ENCODE peak calls at places on chromosomes 5 and 9, in six cellular contexts. I, H, S, Q, U and B are unnamed samples.

GRCh38 chr9:17799383-17799782 is 220.5 kb downstream of the SH3GL2 start:
- DNase-seq in I (no peak), H (no peak), S (no peak), Q (no peak), U (no peak), B (no peak)

GRCh38 chr9:121651295-121652036 is at the start of gene DAB2IP:
- DNase-seq in I (no peak), H (peak; percentile 69), S (no peak), Q (peak; percentile 65), U (peak; percentile 82), B (peak; percentile 66)

GRCh38 chr5:130335116-130335515 is 430.9 kb downstream of the CHSY3 start:
- DNase-seq in I (no peak), H (no peak), S (no peak), Q (no peak), U (no peak), B (no peak)

GRCh38 chr9:126435626-126436025 is 109.0 kb downstream of the MVB12B start:
- DNase-seq in I (no peak), H (no peak), S (no peak), Q (no peak), U (no peak), B (no peak)

GRCh38 chr9:20988916-20989315 is 42.5 kb downstream of the HACD4 start:
- DNase-seq in I (no peak), H (no peak), S (no peak), Q (no peak), U (no peak), B (no peak)

GRCh38 chr5:59358497-59358896 is 535.0 kb downstream of the PDE4D start:
- DNase-seq in I (no peak), H (no peak), S (no peak), Q (no peak), U (no peak), B (no peak)

GRCh38 chr5:55225346-55225745 is 1.8 kb downstream of the MCIDAS start:
- DNase-seq in I (no peak), H (no peak), S (no peak), Q (no peak), U (no peak), B (no peak)

GRCh38 chr5:52657231-52657645 is 130.5 kb upstream of the ITGA1 start:
- DNase-seq in I (no peak), H (no peak), S (no peak), Q (no peak), U (no peak), B (no peak)

GRCh38 chr9:125789196-125789595 is 42.0 kb downstream of the PBX3 start:
- DNase-seq in I (no peak), H (no peak), S (no peak), Q (no peak), U (no peak), B (no peak)

GRCh38 chr5:157575096-157575872 is at the start of gene ADAM19:
- DNase-seq in I (no peak), H (no peak), S (peak; percentile 53), Q (peak; percentile 59), U (peak; percentile 89), B (no peak)

GRCh38 chr9:37761511-37761910 is 7.9 kb downstream of the TRMT10B start:
- DNase-seq in I (no peak), H (no peak), S (no peak), Q (no peak), U (no peak), B (no peak)

GRCh38 chr9:111599092-111599947 is at the start of gene PTGR1:
- DNase-seq in I (peak; percentile 21), H (peak; percentile 76), S (peak; percentile 48), Q (peak; percentile 80), U (peak; percentile 93), B (peak; percentile 86)

GRCh38 chr5:170273968-170274710 is 23.4 kb downstream of the LCP2 start:
- DNase-seq in I (no peak), H (peak; percentile 51), S (peak; percentile 81), Q (no peak), U (no peak), B (no peak)
- TF ChIP-seq CTCF in I (no peak), H (peak; percentile 9), S (peak; percentile 48), Q (no peak), U (no peak), B (no peak)

GRCh38 chr5:14870347-14871083 is 1.1 kb downstream of the ANKH start:
- DNase-seq in I (no peak), H (peak; percentile 31), S (peak; percentile 53), Q (peak; percentile 69), U (no peak), B (peak; percentile 63)

GRCh38 chr5:14871084-14871572 is 450 bp downstream of the ANKH start:
- DNase-seq in I (no peak), H (no peak), S (peak; percentile 62), Q (peak; percentile 41), U (peak; percentile 83), B (peak; percentile 76)

GRCh38 chr5:14868771-14869170 is 2.8 kb downstream of the ANKH start:
- DNase-seq in I (no peak), H (no peak), S (no peak), Q (peak; percentile 57), U (no peak), B (no peak)

GRCh38 chr5:14871573-14872069 is at the start of gene ANKH:
- DNase-seq in I (no peak), H (peak; percentile 82), S (peak; percentile 90), Q (peak; percentile 87), U (peak; percentile 91), B (peak; percentile 82)

GRCh38 chr5:14869286-14870164 is 2.1 kb downstream of the ANKH start:
- DNase-seq in I (no peak), H (no peak), S (no peak), Q (no peak), U (no peak), B (peak; percentile 28)
- H3K4me3 ChIP-seq in I (peak overlapping the region; percentile 80), H (peak overlapping the region; percentile 90), S (peak overlapping the region; percentile 47), Q (peak overlapping the region; percentile 91), U (peak overlapping the region; percentile 67), B (no peak overlapping the region)

GRCh38 chr5:170078931-170079330 is 26.8 kb upstream of the FOXI1 start:
- DNase-seq in I (no peak), H (no peak), S (no peak), Q (no peak), U (no peak), B (no peak)

GRCh38 chr5:170078458-170078857 is 27.2 kb upstream of the FOXI1 start:
- DNase-seq in I (no peak), H (no peak), S (no peak), Q (no peak), U (no peak), B (no peak)

GRCh38 chr5:170076707-170077106 is 29.0 kb upstream of the FOXI1 start:
- DNase-seq in I (no peak), H (no peak), S (no peak), Q (no peak), U (no peak), B (no peak)

GRCh38 chr5:170077526-170077925 is 28.2 kb upstream of the FOXI1 start:
- DNase-seq in I (no peak), H (no peak), S (no peak), Q (no peak), U (no peak), B (no peak)

DNA sequence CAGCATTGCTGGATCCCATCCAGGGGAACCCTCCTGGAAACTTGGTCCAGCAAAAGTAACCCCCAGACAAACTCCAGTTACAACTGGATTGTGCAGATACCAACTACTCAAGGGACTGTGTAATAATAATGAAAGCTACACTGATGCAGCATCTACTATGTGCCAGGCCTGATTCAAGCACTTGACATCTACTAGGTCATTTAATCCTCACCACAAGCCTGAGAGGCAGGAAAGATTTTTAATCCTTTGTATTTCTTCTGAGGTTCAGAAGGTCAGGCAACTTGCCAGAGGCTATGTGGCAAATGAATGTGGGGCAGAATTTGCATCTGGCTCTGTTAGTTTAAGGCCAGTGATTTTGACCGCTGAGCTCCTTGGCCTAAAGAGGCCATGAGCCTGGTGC is 29.5 kb upstream of the FOXI1 start:
- DNase-seq in I (no peak), H (no peak), S (no peak), Q (no peak), U (no peak), B (no peak)
- H3K36me3 ChIP-seq in I (no peaks in the 10 kb centered on the region), H (peaks cover 24% of the 10 kb centered on the region), S (peaks cover 43% of the 10 kb centered on the region), Q (no peaks in the 10 kb centered on the region), U (no peaks in the 10 kb centered on the region), B (no peaks in the 10 kb centered on the region)

GRCh38 chr5:139579-140442 is 47.8 kb downstream of the PLEKHG4B start:
- DNase-seq in I (no peak), H (no peak), S (no peak), Q (no peak), U (peak; percentile 78), B (no peak)

GRCh38 chr5:138936-139335 is 47.0 kb downstream of the PLEKHG4B start:
- DNase-seq in I (no peak), H (no peak), S (no peak), Q (no peak), U (peak; percentile 74), B (no peak)

GRCh38 chr5:137741-138140 is 45.8 kb downstream of the PLEKHG4B start:
- DNase-seq in I (no peak), H (no peak), S (no peak), Q (no peak), U (peak; percentile 68), B (no peak)

GRCh38 chr5:140443-140829 is 48.5 kb downstream of the PLEKHG4B start:
- DNase-seq in I (no peak), H (no peak), S (no peak), Q (no peak), U (no peak), B (no peak)

DNA sequence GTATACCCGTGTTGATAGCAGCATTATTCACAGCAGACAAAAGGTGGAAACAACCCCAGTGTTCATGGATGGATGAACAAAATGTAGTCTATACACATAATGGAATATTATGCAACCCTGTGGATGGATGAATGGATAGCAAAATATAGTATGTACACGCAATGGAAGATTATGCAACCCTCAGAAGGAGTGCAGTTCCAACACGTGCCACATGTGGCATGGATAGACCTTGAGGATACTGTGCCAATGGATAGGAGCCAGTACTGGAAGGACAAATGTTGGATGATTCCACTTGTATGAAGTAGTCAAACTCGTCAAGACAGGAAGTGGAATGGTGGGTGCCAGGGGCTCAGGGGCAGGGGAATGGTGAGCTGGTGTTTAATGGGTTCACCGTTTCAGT is 44.9 kb downstream of the PLEKHG4B start:
- DNase-seq in I (no peak), H (no peak), S (no peak), Q (no peak), U (no peak), B (no peak)
- TF ChIP-seq CTCF in I (no peak), H (no peak), S (no peak), Q (no peak), U (no peak), B (no peak)

GRCh38 chr5:141850786-141851185 is 27.4 kb downstream of the PCDH1 start:
- DNase-seq in I (no peak), H (no peak), S (no peak), Q (no peak), U (no peak), B (no peak)
- H3K4me3 ChIP-seq in I (peak overlapping the region; percentile 89), H (peak overlapping the region; percentile 62), S (no peak overlapping the region), Q (peak overlapping the region; percentile 58), U (peak overlapping the region; percentile 55), B (no peak overlapping the region)

GRCh38 chr5:66157046-66157445 is 12.9 kb downstream of the SREK1 start:
- DNase-seq in I (no peak), H (no peak), S (no peak), Q (no peak), U (no peak), B (no peak)
- H3K36me3 ChIP-seq in I (peaks cover 22% of the 10 kb centered on the region), H (peaks cover 35% of the 10 kb centered on the region), S (peaks cover 9% of the 10 kb centered on the region), Q (peaks cover 22% of the 10 kb centered on the region), U (no peaks in the 10 kb centered on the region), B (no peaks in the 10 kb centered on the region)